ENCODE peak calls at places on chromosome 21, in nine cellular contexts. F is transverse colon, E is ovary, Y is heart left ventricle, K is esophagus muscularis mucosa, N is adrenal gland, B is tibial nerve, S is body of pancreas, L is A549. X is an unnamed sample.

GRCh38 chr21:15140321-15141019 is 75.7 kb upstream of the NRIP1 start:
- DNase-seq in F (peak), E (no peak), Y (no peak), K (no peak), N (peak), B (no peak), S (peak), L (peak), X (no peak)

GRCh38 chr21:42401164-42401563 is 2.5 kb upstream of the UBASH3A start:
- DNase-seq in F (no peak), E (no peak), Y (no peak), K (no peak), N (no peak), B (no peak), S (no peak), L (no peak), X (no peak)

GRCh38 chr21:34815831-34816700 is 147.3 kb downstream of the CLIC6 start:
- DNase-seq in F (no peak), E (no peak), Y (no peak), K (no peak), N (no peak), B (no peak), S (no peak), L (no peak), X (peak)

GRCh38 chr21:44085491-44086321 is 21.5 kb upstream of the PWP2 start:
- DNase-seq in F (no peak), E (no peak), Y (no peak), K (no peak), N (no peak), B (no peak), S (no peak), L (no peak), X (peak)

GRCh38 chr21:29164330-29164942 is 34.0 kb downstream of the MAP3K7CL start:
- DNase-seq in F (no peak), E (no peak), Y (no peak), K (no peak), N (no peak), B (no peak), S (no peak), L (peak), X (no peak)

GRCh38 chr21:28738305-28738704 is 254.4 kb downstream of the LTN1 start:
- DNase-seq in F (no peak), E (no peak), Y (no peak), K (no peak), N (no peak), B (no peak), S (no peak), L (no peak), X (no peak)

GRCh38 chr21:33432496-33432895 is 29.3 kb downstream of the IFNGR2 start:
- DNase-seq in F (no peak), E (no peak), Y (no peak), K (no peak), N (no peak), B (no peak), S (no peak), L (no peak), X (no peak)

GRCh38 chr21:34801519-34802132 is 132.8 kb downstream of the CLIC6 start:
- DNase-seq in F (no peak), E (no peak), Y (no peak), K (no peak), N (no peak), B (no peak), S (no peak), L (peak), X (no peak)

GRCh38 chr21:42991992-42992740 is 17.8 kb downstream of the PKNOX1 start:
- DNase-seq in F (peak), E (peak), Y (peak), K (peak), N (peak), B (no peak), S (no peak), L (no peak), X (peak)

GRCh38 chr21:38293765-38294164 is 37.0 kb downstream of the KCNJ15 start:
- DNase-seq in F (peak), E (no peak), Y (peak), K (no peak), N (peak), B (no peak), S (no peak), L (no peak), X (no peak)

GRCh38 chr21:15566692-15567091 is 163.1 kb upstream of the USP25 start:
- DNase-seq in F (no peak), E (no peak), Y (no peak), K (no peak), N (no peak), B (no peak), S (no peak), L (no peak), X (no peak)

GRCh38 chr21:38699048-38699447 is 106.7 kb upstream of the ETS2 start:
- DNase-seq in F (no peak), E (no peak), Y (no peak), K (no peak), N (no peak), B (no peak), S (no peak), L (peak), X (no peak)

GRCh38 chr21:37699024-37699770 is 217.1 kb downstream of the KCNJ6 start:
- DNase-seq in F (no peak), E (no peak), Y (no peak), K (no peak), N (no peak), B (no peak), S (no peak), L (no peak), X (no peak)

GRCh38 chr21:20720623-20721022 is 277.6 kb upstream of the NCAM2 start:
- DNase-seq in F (no peak), E (no peak), Y (no peak), K (no peak), N (no peak), B (no peak), S (no peak), L (no peak), X (no peak)

GRCh38 chr21:25658427-25658980 is 19.4 kb downstream of the JAM2 start:
- DNase-seq in F (no peak), E (no peak), Y (no peak), K (no peak), N (no peak), B (no peak), S (no peak), L (no peak), X (no peak)

GRCh38 chr21:29168874-29169273 is 38.4 kb downstream of the MAP3K7CL start:
- DNase-seq in F (no peak), E (no peak), Y (no peak), K (no peak), N (no peak), B (no peak), S (no peak), L (no peak), X (no peak)

GRCh38 chr21:34910396-34910795 is 138.7 kb downstream of the RUNX1 start:
- DNase-seq in F (no peak), E (no peak), Y (no peak), K (no peak), N (no peak), B (no peak), S (no peak), L (no peak), X (no peak)

GRCh38 chr21:30227633-30228404 is 11.9 kb upstream of the CLDN8 start:
- DNase-seq in F (no peak), E (peak), Y (no peak), K (no peak), N (peak), B (peak), S (no peak), L (no peak), X (no peak)

GRCh38 chr21:15222711-15223110 is 157.9 kb upstream of the NRIP1 start:
- DNase-seq in F (no peak), E (no peak), Y (no peak), K (no peak), N (no peak), B (no peak), S (no peak), L (no peak), X (no peak)

GRCh38 chr21:43611598-43612369 is 47.5 kb downstream of the HSF2BP start:
- DNase-seq in F (peak), E (peak), Y (peak), K (no peak), N (peak), B (peak), S (peak), L (peak), X (no peak)

GRCh38 chr21:38875694-38876492 is 70.2 kb downstream of the ETS2 start:
- DNase-seq in F (no peak), E (no peak), Y (no peak), K (no peak), N (no peak), B (no peak), S (no peak), L (no peak), X (no peak)

GRCh38 chr21:46664316-46664995 is 29.0 kb downstream of the PRMT2 start:
- DNase-seq in F (no peak), E (no peak), Y (no peak), K (no peak), N (no peak), B (no peak), S (no peak), L (no peak), X (no peak)

GRCh38 chr21:46668381-46668780 is 32.9 kb downstream of the PRMT2 start:
- DNase-seq in F (no peak), E (no peak), Y (no peak), K (no peak), N (no peak), B (no peak), S (no peak), L (no peak), X (no peak)

GRCh38 chr21:46665566-46665965 is 30.1 kb downstream of the PRMT2 start:
- DNase-seq in F (no peak), E (no peak), Y (no peak), K (no peak), N (no peak), B (no peak), S (no peak), L (no peak), X (no peak)

GRCh38 chr21:46667191-46667734 is 31.8 kb downstream of the PRMT2 start:
- DNase-seq in F (no peak), E (no peak), Y (no peak), K (no peak), N (no peak), B (no peak), S (no peak), L (no peak), X (no peak)

DNA sequence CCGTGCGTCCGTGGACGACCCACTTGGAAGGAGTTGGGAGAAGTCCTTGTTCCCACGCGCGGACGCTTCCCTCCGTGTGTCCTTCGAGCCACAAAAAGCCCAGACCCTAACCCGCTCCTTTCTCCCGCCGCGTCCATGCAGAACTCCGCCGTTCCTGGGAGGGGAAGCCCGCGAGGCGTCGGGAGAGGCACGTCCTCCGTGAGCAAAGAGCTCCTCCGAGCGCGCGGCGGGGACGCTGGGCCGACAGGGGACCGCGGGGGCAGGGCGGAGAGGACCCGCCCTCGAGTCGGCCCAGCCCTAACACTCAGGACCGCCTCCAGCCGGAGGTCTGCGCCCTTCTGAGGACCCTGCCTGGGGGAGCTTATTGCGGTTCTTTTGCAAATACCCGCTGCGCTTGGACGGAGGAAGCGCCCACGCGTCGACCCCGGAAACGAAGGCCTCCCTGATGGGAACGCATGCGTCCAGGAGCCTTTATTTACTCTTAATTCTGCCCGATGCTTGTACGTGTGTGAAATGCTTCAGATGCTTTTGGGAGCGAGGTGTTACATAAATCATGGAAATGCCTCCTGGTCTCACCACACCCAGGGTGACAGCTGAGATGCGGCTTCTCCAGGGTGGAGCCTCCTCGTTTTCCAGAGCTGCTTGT is 32.4 kb downstream of the PRMT2 start:
- DNase-seq in F (no peak), E (no peak), Y (no peak), K (no peak), N (no peak), B (no peak), S (no peak), L (no peak), X (no peak)
- TF ChIP-seq CTCF in F (no peak), E (no peak), Y (no peak), K (no peak), N (no peak), B (no peak), S (no peak), L (no peak), X (no peak)

DNA sequence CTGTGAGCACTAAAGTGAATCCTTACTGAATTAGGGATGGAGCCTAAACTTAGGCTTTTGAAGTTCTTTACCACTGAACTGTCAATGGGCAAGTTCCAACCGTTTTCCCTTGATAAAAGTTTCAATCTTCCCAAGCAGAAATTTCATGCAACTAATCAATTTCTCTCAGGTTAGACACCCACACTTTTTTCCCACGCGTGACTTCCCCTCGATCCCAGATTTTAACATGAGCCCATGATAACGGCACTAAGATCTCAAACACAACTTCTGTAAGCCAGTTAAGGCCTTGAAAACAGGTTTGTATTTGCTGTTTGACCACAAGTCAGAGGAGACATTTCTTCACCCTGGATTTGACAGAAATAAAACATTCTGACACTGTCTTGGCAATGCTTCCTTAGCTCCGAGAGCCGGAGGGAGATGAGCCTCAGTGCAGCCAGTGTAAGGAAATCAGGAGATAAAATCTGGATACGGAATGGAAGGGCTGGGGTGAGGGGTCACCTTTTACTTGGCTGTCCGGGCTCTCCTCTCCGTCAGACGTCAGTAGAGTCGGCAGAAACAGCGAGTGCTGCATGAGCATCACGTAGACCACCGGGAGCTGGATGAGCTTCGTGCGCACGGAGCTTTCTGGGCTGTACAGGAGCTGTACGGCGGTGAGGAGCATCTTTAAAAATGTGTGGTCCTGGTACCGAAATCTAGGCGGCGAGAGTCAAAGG is 39.7 kb downstream of the MRAP start:
- DNase-seq in F (no peak), E (peak), Y (no peak), K (no peak), N (no peak), B (no peak), S (no peak), L (no peak), X (peak)
- TF ChIP-seq POLR2A in F (no peak), E (no peak), Y (no peak), K (no peak), N (no peak), B (no peak), S (no peak), L (no peak), X (no peak)

DNA sequence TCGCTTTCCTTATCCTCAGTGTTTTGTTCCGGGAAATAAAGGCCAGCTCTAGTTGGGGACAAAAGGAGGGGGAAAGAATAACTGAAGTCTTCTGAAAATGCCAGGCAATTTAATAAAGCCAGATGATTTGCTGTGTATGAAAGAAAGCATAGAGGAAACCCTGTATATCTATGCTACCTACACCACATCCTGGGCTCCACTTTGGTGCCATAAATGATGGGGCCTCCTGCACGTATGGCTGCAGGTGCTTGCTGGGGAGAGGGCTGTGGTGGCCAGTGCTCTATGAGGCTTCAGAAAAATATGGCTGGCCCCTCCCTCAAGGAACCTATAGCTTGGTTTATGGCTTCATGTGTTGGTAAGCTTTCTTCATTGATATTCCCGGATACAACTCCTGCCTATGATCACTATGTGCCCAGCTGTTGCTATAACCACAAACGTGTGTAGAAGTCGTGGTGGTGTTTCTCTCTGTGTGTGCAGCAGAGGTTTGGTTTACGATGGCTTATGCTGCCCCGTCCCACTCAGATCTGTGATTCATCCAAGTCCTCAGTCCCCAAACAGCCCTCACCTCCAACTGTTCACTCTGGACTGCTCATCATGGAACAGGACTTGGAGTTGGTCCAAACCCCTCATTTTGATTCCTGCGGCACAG is 59.5 kb downstream of the BACE2 start:
- DNase-seq in F (no peak), E (no peak), Y (no peak), K (no peak), N (no peak), B (no peak), S (no peak), L (no peak), X (no peak)
- H3K4me3 ChIP-seq in F (no peak), E (no peak), Y (no peak), K (no peak), N (no peak), B (no peak), S (no peak), L (no peak), X (no peak)

GRCh38 chr21:45357436-45358260 is 47.3 kb upstream of the COL18A1 start:
- DNase-seq in F (peak), E (peak), Y (peak), K (no peak), N (no peak), B (no peak), S (no peak), L (no peak), X (no peak)
- TF ChIP-seq CTCF in F (no peak), E (peak), Y (no peak), K (no peak), N (no peak), B (no peak), S (no peak), L (no peak), X (no peak)

DNA sequence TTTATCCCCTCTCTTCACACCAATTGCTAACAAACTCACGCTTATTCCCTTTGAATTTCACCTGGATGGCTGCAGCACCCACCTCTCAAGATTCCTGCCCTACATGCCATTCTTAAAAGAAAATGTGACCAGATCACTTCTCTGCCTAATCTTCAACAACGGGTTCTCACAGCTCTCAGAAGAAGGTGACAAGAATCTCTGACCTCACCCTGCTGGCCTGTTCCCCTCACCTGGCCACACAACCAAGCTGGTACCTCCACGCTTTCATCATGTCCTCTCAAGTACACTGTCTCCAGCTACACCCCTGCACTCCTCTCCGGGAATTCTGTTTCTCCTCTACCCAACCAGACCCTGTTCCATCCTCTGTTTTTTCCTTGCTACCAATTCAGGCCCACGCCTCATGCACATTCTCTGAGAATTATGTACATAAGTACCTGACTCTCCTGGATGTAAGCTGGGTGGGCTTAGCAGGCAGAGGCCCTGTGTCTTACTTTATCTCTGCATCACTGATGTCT is 5.9 kb upstream of the LSS start:
- DNase-seq in F (no peak), E (no peak), Y (no peak), K (no peak), N (no peak), B (no peak), S (no peak), L (no peak), X (no peak)
- TF ChIP-seq POLR2A in F (no peak), E (no peak), Y (no peak), K (no peak), N (no peak), B (no peak), S (no peak), L (no peak), X (no peak)

DNA sequence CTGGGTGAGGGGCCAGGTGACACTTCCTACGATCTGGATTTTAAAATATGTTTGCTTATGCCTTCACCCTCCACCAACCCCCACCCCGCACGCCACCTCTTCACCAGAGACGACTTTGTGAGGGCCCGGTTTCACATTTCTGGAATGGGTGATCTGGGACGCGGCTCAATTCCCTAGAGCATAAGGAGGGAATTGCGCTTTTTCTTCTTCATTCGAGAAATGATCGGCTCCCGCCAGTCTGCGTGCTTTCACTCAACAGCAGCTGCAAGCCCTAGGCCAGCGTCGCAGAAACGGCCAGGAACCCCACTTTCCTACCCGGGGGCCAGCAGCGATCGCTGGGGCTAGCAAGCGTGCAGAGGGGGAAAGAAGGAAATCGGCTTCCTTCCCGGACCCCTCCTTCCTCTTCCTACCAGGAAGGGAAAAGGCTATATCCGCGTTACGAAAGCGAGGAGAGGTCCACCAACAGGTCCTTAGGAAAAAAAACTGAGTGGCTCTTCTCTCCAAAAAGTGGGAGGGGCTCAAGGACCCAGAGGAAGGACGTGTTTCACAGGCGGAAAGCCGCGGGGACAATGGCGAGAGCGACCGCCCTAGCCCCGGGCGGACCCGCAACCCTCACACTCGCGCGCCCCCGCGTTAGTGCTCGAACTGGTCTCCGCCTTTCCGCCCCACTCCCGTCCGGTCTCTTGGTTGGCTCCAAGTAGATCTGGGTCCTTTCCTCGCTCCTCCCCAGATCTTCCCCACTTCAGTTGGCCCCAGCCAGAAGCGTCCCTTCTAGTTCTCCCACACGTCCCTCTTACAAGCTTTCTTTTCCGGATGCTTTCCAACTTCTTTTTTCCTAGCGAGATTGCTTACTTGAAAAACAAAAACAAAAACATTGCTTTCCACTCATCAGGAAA is 1.1 kb upstream of the ADAMTS1 start:
- DNase-seq in F (peak), E (peak), Y (peak), K (no peak), N (peak), B (peak), S (peak), L (no peak), X (peak)
- H3K4me3 ChIP-seq in F (peak), E (peak), Y (peak), K (peak), N (peak), B (peak), S (peak), L (peak), X (peak)

GRCh38 chr21:36583591-36583990 is 103.7 kb upstream of the CLDN14 start:
- DNase-seq in F (no peak), E (no peak), Y (no peak), K (no peak), N (no peak), B (no peak), S (no peak), L (no peak), X (no peak)

GRCh38 chr21:36587388-36587787 is 107.5 kb upstream of the CLDN14 start:
- DNase-seq in F (no peak), E (no peak), Y (no peak), K (no peak), N (no peak), B (no peak), S (no peak), L (peak), X (no peak)

GRCh38 chr21:36584980-36585940 is 105.3 kb upstream of the CLDN14 start:
- DNase-seq in F (no peak), E (no peak), Y (no peak), K (no peak), N (no peak), B (no peak), S (no peak), L (no peak), X (no peak)

GRCh38 chr21:36591326-36591970 is 107.5 kb upstream of the SIM2 start:
- DNase-seq in F (no peak), E (no peak), Y (no peak), K (no peak), N (no peak), B (no peak), S (no peak), L (no peak), X (no peak)

GRCh38 chr21:36589352-36589971 is 109.5 kb upstream of the SIM2 start:
- DNase-seq in F (peak), E (peak), Y (no peak), K (no peak), N (peak), B (no peak), S (peak), L (no peak), X (peak)
- TF ChIP-seq CTCF in F (peak), E (no peak), Y (peak), K (no peak), N (peak), B (no peak), S (peak), L (peak), X (no peak)

X was measured in lower leg skin.